ENCODE peak calls at places on chromosome X, in seven cellular contexts. One of them, this sample, is unnamed.

GRCh38 chrX:37825225-37825842 is 22.0 kb downstream of the DYNLT3 start:
- DNase-seq in stomach: peak
- DNase-seq in SK-N-SH: peak
- DNase-seq in HL-60: no peak
- DNase-seq in suprapubic skin: no peak
- DNase-seq in H1: peak
- DNase-seq in esophagus muscularis mucosa: no peak
- DNase-seq in this sample: peak

GRCh38 chrX:74251006-74251930 is 52.7 kb upstream of the ZCCHC13 start:
- DNase-seq in stomach: no peak
- DNase-seq in SK-N-SH: no peak
- DNase-seq in HL-60: peak
- DNase-seq in suprapubic skin: no peak
- DNase-seq in H1: no peak
- DNase-seq in esophagus muscularis mucosa: no peak
- DNase-seq in this sample: peak

GRCh38 chrX:84475101-84475500 is 27.2 kb downstream of the HDX start:
- DNase-seq in stomach: no peak
- DNase-seq in SK-N-SH: no peak
- DNase-seq in HL-60: no peak
- DNase-seq in suprapubic skin: no peak
- DNase-seq in H1: no peak
- DNase-seq in esophagus muscularis mucosa: no peak
- DNase-seq in this sample: no peak

GRCh38 chrX:41808042-41808441 is 84.1 kb downstream of the GPR82 start:
- DNase-seq in stomach: no peak
- DNase-seq in SK-N-SH: no peak
- DNase-seq in HL-60: no peak
- DNase-seq in suprapubic skin: no peak
- DNase-seq in H1: no peak
- DNase-seq in esophagus muscularis mucosa: no peak
- DNase-seq in this sample: no peak

GRCh38 chrX:75968293-75968692 is 183.2 kb upstream of the MAGEE2 start:
- DNase-seq in stomach: peak
- DNase-seq in SK-N-SH: no peak
- DNase-seq in HL-60: no peak
- DNase-seq in suprapubic skin: no peak
- DNase-seq in H1: peak
- DNase-seq in esophagus muscularis mucosa: no peak
- DNase-seq in this sample: peak

GRCh38 chrX:96770315-96770714 is 85.7 kb downstream of the DIAPH2 start:
- DNase-seq in stomach: no peak
- DNase-seq in SK-N-SH: peak
- DNase-seq in HL-60: no peak
- DNase-seq in suprapubic skin: no peak
- DNase-seq in H1: no peak
- DNase-seq in esophagus muscularis mucosa: no peak
- DNase-seq in this sample: no peak

GRCh38 chrX:155052738-155053498 is 18.0 kb downstream of the CMC4 start:
- DNase-seq in stomach: no peak
- DNase-seq in SK-N-SH: no peak
- DNase-seq in HL-60: no peak
- DNase-seq in suprapubic skin: no peak
- DNase-seq in H1: no peak
- DNase-seq in esophagus muscularis mucosa: no peak
- DNase-seq in this sample: no peak

GRCh38 chrX:1386338-1387127 is 5.4 kb downstream of the SLC25A6 start:
- DNase-seq in stomach: peak
- DNase-seq in SK-N-SH: peak
- DNase-seq in HL-60: no peak
- DNase-seq in suprapubic skin: no peak
- DNase-seq in H1: peak
- DNase-seq in esophagus muscularis mucosa: no peak
- DNase-seq in this sample: no peak

GRCh38 chrX:7927259-7928167 is at the start of gene PNPLA4:
- DNase-seq in stomach: peak
- DNase-seq in SK-N-SH: peak
- DNase-seq in HL-60: peak
- DNase-seq in suprapubic skin: peak
- DNase-seq in H1: peak
- DNase-seq in esophagus muscularis mucosa: peak
- DNase-seq in this sample: peak

GRCh38 chrX:13398073-13398823 is 78.4 kb upstream of the ATXN3L start:
- DNase-seq in stomach: peak
- DNase-seq in SK-N-SH: no peak
- DNase-seq in HL-60: peak
- DNase-seq in suprapubic skin: no peak
- DNase-seq in H1: no peak
- DNase-seq in esophagus muscularis mucosa: no peak
- DNase-seq in this sample: peak

GRCh38 chrX:96481831-96482230 is 202.8 kb upstream of the DIAPH2 start:
- DNase-seq in stomach: no peak
- DNase-seq in SK-N-SH: no peak
- DNase-seq in HL-60: no peak
- DNase-seq in suprapubic skin: no peak
- DNase-seq in H1: no peak
- DNase-seq in esophagus muscularis mucosa: no peak
- DNase-seq in this sample: no peak

GRCh38 chrX:139933904-139934303 is 1.1 kb upstream of the ATP11C start:
- DNase-seq in stomach: peak
- DNase-seq in SK-N-SH: no peak
- DNase-seq in HL-60: no peak
- DNase-seq in suprapubic skin: no peak
- DNase-seq in H1: no peak
- DNase-seq in esophagus muscularis mucosa: no peak
- DNase-seq in this sample: peak

GRCh38 chrX:139931646-139932076 is 1.2 kb downstream of the ATP11C start:
- DNase-seq in stomach: no peak
- DNase-seq in SK-N-SH: peak
- DNase-seq in HL-60: no peak
- DNase-seq in suprapubic skin: no peak
- DNase-seq in H1: no peak
- DNase-seq in esophagus muscularis mucosa: no peak
- DNase-seq in this sample: no peak

GRCh38 chrX:139932901-139933796 is at the start of gene ATP11C:
- DNase-seq in stomach: peak
- DNase-seq in SK-N-SH: peak
- DNase-seq in HL-60: peak
- DNase-seq in suprapubic skin: peak
- DNase-seq in H1: peak
- DNase-seq in esophagus muscularis mucosa: peak
- DNase-seq in this sample: peak

GRCh38 chrX:139930923-139931645 is 1.8 kb downstream of the ATP11C start:
- DNase-seq in stomach: no peak
- DNase-seq in SK-N-SH: peak
- DNase-seq in HL-60: no peak
- DNase-seq in suprapubic skin: no peak
- DNase-seq in H1: no peak
- DNase-seq in esophagus muscularis mucosa: no peak
- DNase-seq in this sample: peak

GRCh38 chrX:139932077-139932900 is 564 bp downstream of the ATP11C start:
- DNase-seq in stomach: peak
- DNase-seq in SK-N-SH: peak
- DNase-seq in HL-60: no peak
- DNase-seq in suprapubic skin: peak
- DNase-seq in H1: no peak
- DNase-seq in esophagus muscularis mucosa: no peak
- DNase-seq in this sample: peak
- TF ChIP-seq POLR2AphosphoS5 in stomach: no peak
- TF ChIP-seq POLR2AphosphoS5 in SK-N-SH: no peak
- TF ChIP-seq POLR2AphosphoS5 in HL-60: no peak
- TF ChIP-seq POLR2AphosphoS5 in suprapubic skin: no peak
- TF ChIP-seq POLR2AphosphoS5 in H1: no peak
- TF ChIP-seq POLR2AphosphoS5 in esophagus muscularis mucosa: no peak
- TF ChIP-seq POLR2AphosphoS5 in this sample: no peak

GRCh38 chrX:28981952-28982351 is 394.7 kb downstream of the IL1RAPL1 start:
- DNase-seq in stomach: no peak
- DNase-seq in SK-N-SH: no peak
- DNase-seq in HL-60: no peak
- DNase-seq in suprapubic skin: no peak
- DNase-seq in H1: no peak
- DNase-seq in esophagus muscularis mucosa: no peak
- DNase-seq in this sample: no peak

DNA sequence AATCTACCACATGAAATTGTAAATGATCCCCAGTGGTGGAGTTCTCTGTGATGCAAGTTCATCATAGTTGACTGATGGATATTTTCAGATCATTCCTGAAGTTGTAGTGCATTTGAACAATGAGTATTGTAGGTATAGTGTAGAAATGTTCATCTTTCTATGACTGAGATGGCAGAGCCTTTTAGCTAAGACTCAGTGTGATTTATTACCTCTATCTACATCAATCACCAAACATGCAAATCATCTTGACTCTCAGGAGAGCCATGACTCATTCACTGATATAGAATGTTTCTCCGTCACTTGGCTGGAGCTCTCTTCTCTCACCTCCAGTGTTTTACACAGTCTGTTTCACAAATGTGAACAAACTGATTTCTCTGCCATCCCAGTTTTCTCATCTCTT is 392.6 kb downstream of the IL1RAPL1 start:
- DNase-seq in stomach: no peak
- DNase-seq in SK-N-SH: no peak
- DNase-seq in HL-60: no peak
- DNase-seq in suprapubic skin: no peak
- DNase-seq in H1: no peak
- DNase-seq in esophagus muscularis mucosa: no peak
- DNase-seq in this sample: no peak
- TF ChIP-seq POLR2AphosphoS5 in stomach: no peak
- TF ChIP-seq POLR2AphosphoS5 in SK-N-SH: no peak
- TF ChIP-seq POLR2AphosphoS5 in HL-60: no peak
- TF ChIP-seq POLR2AphosphoS5 in suprapubic skin: no peak
- TF ChIP-seq POLR2AphosphoS5 in H1: no peak
- TF ChIP-seq POLR2AphosphoS5 in esophagus muscularis mucosa: no peak
- TF ChIP-seq POLR2AphosphoS5 in this sample: no peak

DNA sequence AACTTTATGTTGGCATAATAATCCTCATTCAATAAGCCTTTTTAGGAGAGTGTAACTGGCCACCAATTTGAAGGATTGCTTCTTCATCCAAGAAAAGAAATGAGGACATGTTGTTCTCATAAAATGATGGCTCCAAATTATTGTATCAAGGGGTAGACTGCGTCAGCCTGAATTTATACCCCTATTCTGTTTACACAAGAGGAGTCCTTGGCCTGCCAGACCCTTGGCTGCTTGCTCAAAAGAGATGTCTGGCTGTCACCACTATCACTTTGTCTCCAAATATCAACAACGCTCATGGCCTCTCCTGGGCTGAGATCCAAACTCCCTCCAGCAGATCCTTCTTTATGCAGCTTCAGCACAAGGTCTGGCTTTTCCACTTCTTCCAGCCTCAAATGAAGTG is 127.8 kb downstream of the OR13H1 start:
- DNase-seq in stomach: no peak
- DNase-seq in SK-N-SH: peak
- DNase-seq in HL-60: no peak
- DNase-seq in suprapubic skin: no peak
- DNase-seq in H1: no peak
- DNase-seq in esophagus muscularis mucosa: no peak
- DNase-seq in this sample: no peak
- TF ChIP-seq POLR2AphosphoS5 in stomach: no peak
- TF ChIP-seq POLR2AphosphoS5 in SK-N-SH: no peak
- TF ChIP-seq POLR2AphosphoS5 in HL-60: no peak
- TF ChIP-seq POLR2AphosphoS5 in suprapubic skin: no peak
- TF ChIP-seq POLR2AphosphoS5 in H1: no peak
- TF ChIP-seq POLR2AphosphoS5 in esophagus muscularis mucosa: no peak
- TF ChIP-seq POLR2AphosphoS5 in this sample: peak

DNA sequence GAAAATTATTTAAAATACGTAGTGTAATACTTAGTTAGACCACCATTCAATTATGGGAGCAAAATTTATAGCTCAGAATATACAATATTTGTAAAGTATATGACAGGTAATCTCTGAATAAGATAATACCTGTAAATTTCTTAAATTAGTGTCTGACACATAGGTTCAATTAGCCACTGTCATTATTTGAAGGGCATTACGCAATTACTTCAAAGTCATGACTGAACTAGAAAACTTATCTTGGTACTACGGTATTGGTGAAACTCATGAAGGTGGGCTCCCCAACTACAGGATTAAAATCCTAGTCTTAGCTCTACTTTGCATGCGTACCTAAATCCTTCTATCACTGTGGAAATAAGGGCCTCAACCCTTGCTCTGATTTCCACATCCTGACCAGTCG is 860.7 kb downstream of the PCDH19 start:
- DNase-seq in stomach: no peak
- DNase-seq in SK-N-SH: no peak
- DNase-seq in HL-60: no peak
- DNase-seq in suprapubic skin: no peak
- DNase-seq in H1: no peak
- DNase-seq in esophagus muscularis mucosa: no peak
- DNase-seq in this sample: no peak
- TF ChIP-seq POLR2AphosphoS5 in stomach: no peak
- TF ChIP-seq POLR2AphosphoS5 in SK-N-SH: no peak
- TF ChIP-seq POLR2AphosphoS5 in HL-60: no peak
- TF ChIP-seq POLR2AphosphoS5 in suprapubic skin: no peak
- TF ChIP-seq POLR2AphosphoS5 in H1: no peak
- TF ChIP-seq POLR2AphosphoS5 in esophagus muscularis mucosa: no peak
- TF ChIP-seq POLR2AphosphoS5 in this sample: no peak

GRCh38 chrX:114712466-114712865 is 128.6 kb downstream of the HTR2C start:
- DNase-seq in stomach: no peak
- DNase-seq in SK-N-SH: no peak
- DNase-seq in HL-60: no peak
- DNase-seq in suprapubic skin: no peak
- DNase-seq in H1: no peak
- DNase-seq in esophagus muscularis mucosa: no peak
- DNase-seq in this sample: no peak

DNA sequence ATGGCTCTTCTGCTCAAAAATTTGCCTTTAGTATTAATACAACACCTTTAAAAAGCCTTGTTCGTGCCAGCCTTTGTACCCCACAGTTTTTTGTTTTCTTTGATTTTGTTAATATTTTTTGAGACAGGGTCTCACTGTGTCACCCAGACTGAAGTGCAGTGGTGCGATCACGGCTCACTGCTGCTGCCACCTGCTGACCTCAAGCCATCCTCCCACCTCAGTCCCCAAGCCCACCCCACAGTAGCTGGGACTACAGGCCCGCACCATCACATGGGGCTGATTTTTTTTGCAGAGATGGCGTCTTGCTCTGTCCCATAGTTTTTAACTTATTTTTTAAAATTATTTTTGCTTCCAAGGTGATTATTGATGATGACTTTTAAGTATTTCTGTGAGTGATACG is 134.0 kb downstream of the HTR2C start:
- DNase-seq in stomach: no peak
- DNase-seq in SK-N-SH: peak
- DNase-seq in HL-60: no peak
- DNase-seq in suprapubic skin: no peak
- DNase-seq in H1: peak
- DNase-seq in esophagus muscularis mucosa: no peak
- DNase-seq in this sample: no peak
- TF ChIP-seq POLR2AphosphoS5 in stomach: no peak
- TF ChIP-seq POLR2AphosphoS5 in SK-N-SH: no peak
- TF ChIP-seq POLR2AphosphoS5 in HL-60: no peak
- TF ChIP-seq POLR2AphosphoS5 in suprapubic skin: no peak
- TF ChIP-seq POLR2AphosphoS5 in H1: no peak
- TF ChIP-seq POLR2AphosphoS5 in esophagus muscularis mucosa: no peak
- TF ChIP-seq POLR2AphosphoS5 in this sample: no peak